ENCODE peak calls at places on chromosomes 16 and 17, in five cellular contexts. One of them, this sample, is unnamed.

GRCh38 chr16:66427871-66428681 is 981 bp downstream of the BEAN1 start:
- DNase-seq in AG09319: no peak
- DNase-seq in activated CD8-positive, alpha-beta memory T cell treated with anti-CD3 and anti-CD28 coated beads for 4 hours: no peak
- DNase-seq in CD8-positive, alpha-beta memory T cell: no peak
- DNase-seq in NCI-H460: no peak
- DNase-seq in this sample: no peak

GRCh38 chr16:10941127-10941933 is 938 bp downstream of the DEXI start:
- DNase-seq in activated CD8-positive, alpha-beta memory T cell treated with anti-CD3 and anti-CD28 coated beads for 4 hours: no peak
- DNase-seq in CD8-positive, alpha-beta memory T cell: no peak
- DNase-seq in AG09319: no peak
- DNase-seq in NCI-H460: no peak
- DNase-seq in this sample: peak; percentile 38

GRCh38 chr16:80570106-80570478 is 29.3 kb downstream of the DYNLRB2 start:
- DNase-seq in NCI-H460: no peak
- DNase-seq in activated CD8-positive, alpha-beta memory T cell treated with anti-CD3 and anti-CD28 coated beads for 4 hours: no peak
- DNase-seq in CD8-positive, alpha-beta memory T cell: no peak
- DNase-seq in AG09319: no peak
- DNase-seq in this sample: peak; percentile 52

GRCh38 chr17:75331671-75332070 is 42.4 kb upstream of the SLC25A19 start:
- DNase-seq in activated CD8-positive, alpha-beta memory T cell treated with anti-CD3 and anti-CD28 coated beads for 4 hours: no peak
- DNase-seq in NCI-H460: no peak
- DNase-seq in AG09319: no peak
- DNase-seq in CD8-positive, alpha-beta memory T cell: no peak
- DNase-seq in this sample: no peak

GRCh38 chr16:77462894-77463293 is 28.1 kb upstream of the ADAMTS18 start:
- DNase-seq in CD8-positive, alpha-beta memory T cell: no peak
- DNase-seq in NCI-H460: no peak
- DNase-seq in activated CD8-positive, alpha-beta memory T cell treated with anti-CD3 and anti-CD28 coated beads for 4 hours: no peak
- DNase-seq in AG09319: no peak
- DNase-seq in this sample: no peak

GRCh38 chr16:2455081-2455845 is 4.6 kb upstream of the TEDC2 start:
- DNase-seq in AG09319: no peak
- DNase-seq in CD8-positive, alpha-beta memory T cell: no peak
- DNase-seq in activated CD8-positive, alpha-beta memory T cell treated with anti-CD3 and anti-CD28 coated beads for 4 hours: no peak
- DNase-seq in NCI-H460: no peak
- DNase-seq in this sample: no peak

GRCh38 chr16:89918453-89919347 is at the start of gene MC1R:
- DNase-seq in AG09319: no peak
- DNase-seq in NCI-H460: no peak
- DNase-seq in activated CD8-positive, alpha-beta memory T cell treated with anti-CD3 and anti-CD28 coated beads for 4 hours: no peak
- DNase-seq in CD8-positive, alpha-beta memory T cell: no peak
- DNase-seq in this sample: peak; percentile 90

GRCh38 chr16:49441366-49441780 is 67.8 kb downstream of the C16orf78 start:
- DNase-seq in AG09319: no peak
- DNase-seq in CD8-positive, alpha-beta memory T cell: peak; percentile 80
- DNase-seq in activated CD8-positive, alpha-beta memory T cell treated with anti-CD3 and anti-CD28 coated beads for 4 hours: peak; percentile 28
- DNase-seq in NCI-H460: no peak
- DNase-seq in this sample: no peak

GRCh38 chr16:56961851-56962281 is at the start of gene CETP:
- DNase-seq in CD8-positive, alpha-beta memory T cell: no peak
- DNase-seq in NCI-H460: no peak
- DNase-seq in AG09319: no peak
- DNase-seq in activated CD8-positive, alpha-beta memory T cell treated with anti-CD3 and anti-CD28 coated beads for 4 hours: no peak
- DNase-seq in this sample: no peak

GRCh38 chr17:6061290-6061689 is 8.9 kb upstream of the WSCD1 start:
- DNase-seq in AG09319: peak; percentile 40
- DNase-seq in CD8-positive, alpha-beta memory T cell: no peak
- DNase-seq in activated CD8-positive, alpha-beta memory T cell treated with anti-CD3 and anti-CD28 coated beads for 4 hours: no peak
- DNase-seq in NCI-H460: peak; percentile 77
- DNase-seq in this sample: peak; percentile 87

GRCh38 chr17:79393358-79394038 is 217.4 kb downstream of the RBFOX3 start:
- DNase-seq in NCI-H460: peak; percentile 53
- DNase-seq in CD8-positive, alpha-beta memory T cell: peak; percentile 63
- DNase-seq in AG09319: peak; percentile 14
- DNase-seq in activated CD8-positive, alpha-beta memory T cell treated with anti-CD3 and anti-CD28 coated beads for 4 hours: peak; percentile 13
- DNase-seq in this sample: peak; percentile 66

GRCh38 chr17:65523411-65523810 is 38.0 kb downstream of the AXIN2 start:
- DNase-seq in CD8-positive, alpha-beta memory T cell: no peak
- DNase-seq in activated CD8-positive, alpha-beta memory T cell treated with anti-CD3 and anti-CD28 coated beads for 4 hours: no peak
- DNase-seq in NCI-H460: no peak
- DNase-seq in AG09319: no peak
- DNase-seq in this sample: no peak

GRCh38 chr16:4947722-4948503 is 10.2 kb upstream of the SEC14L5 start:
- DNase-seq in AG09319: no peak
- DNase-seq in CD8-positive, alpha-beta memory T cell: no peak
- DNase-seq in activated CD8-positive, alpha-beta memory T cell treated with anti-CD3 and anti-CD28 coated beads for 4 hours: no peak
- DNase-seq in NCI-H460: no peak
- DNase-seq in this sample: no peak

GRCh38 chr16:9412362-9413311 is 321.2 kb downstream of the HAPSTR1 start:
- DNase-seq in AG09319: no peak
- DNase-seq in CD8-positive, alpha-beta memory T cell: no peak
- DNase-seq in activated CD8-positive, alpha-beta memory T cell treated with anti-CD3 and anti-CD28 coated beads for 4 hours: no peak
- DNase-seq in NCI-H460: no peak
- DNase-seq in this sample: no peak

GRCh38 chr17:1484586-1485310 is 7.7 kb downstream of the MYO1C start:
- DNase-seq in CD8-positive, alpha-beta memory T cell: peak; percentile 73
- DNase-seq in NCI-H460: no peak
- DNase-seq in activated CD8-positive, alpha-beta memory T cell treated with anti-CD3 and anti-CD28 coated beads for 4 hours: peak; percentile 44
- DNase-seq in AG09319: no peak
- DNase-seq in this sample: peak; percentile 45

GRCh38 chr16:83046664-83047063 is 419.9 kb downstream of the CDH13 start:
- DNase-seq in activated CD8-positive, alpha-beta memory T cell treated with anti-CD3 and anti-CD28 coated beads for 4 hours: no peak
- DNase-seq in CD8-positive, alpha-beta memory T cell: no peak
- DNase-seq in AG09319: no peak
- DNase-seq in NCI-H460: no peak
- DNase-seq in this sample: no peak

GRCh38 chr16:11742041-11742535 is 569 bp downstream of the TXNDC11 start:
- DNase-seq in AG09319: no peak
- DNase-seq in NCI-H460: no peak
- DNase-seq in CD8-positive, alpha-beta memory T cell: peak; percentile 67
- DNase-seq in activated CD8-positive, alpha-beta memory T cell treated with anti-CD3 and anti-CD28 coated beads for 4 hours: peak; percentile 16
- DNase-seq in this sample: peak; percentile 41

GRCh38 chr17:78142113-78142861 is 3.9 kb upstream of the C17orf99 start:
- DNase-seq in AG09319: no peak
- DNase-seq in NCI-H460: no peak
- DNase-seq in CD8-positive, alpha-beta memory T cell: no peak
- DNase-seq in activated CD8-positive, alpha-beta memory T cell treated with anti-CD3 and anti-CD28 coated beads for 4 hours: no peak
- DNase-seq in this sample: peak; percentile 78

GRCh38 chr16:82634955-82635610 is 8.3 kb downstream of the CDH13 start:
- DNase-seq in NCI-H460: no peak
- DNase-seq in CD8-positive, alpha-beta memory T cell: no peak
- DNase-seq in activated CD8-positive, alpha-beta memory T cell treated with anti-CD3 and anti-CD28 coated beads for 4 hours: no peak
- DNase-seq in AG09319: no peak
- DNase-seq in this sample: no peak

GRCh38 chr16:2388875-2389433 is 40.3 kb upstream of the CCNF start:
- DNase-seq in NCI-H460: no peak
- DNase-seq in AG09319: no peak
- DNase-seq in activated CD8-positive, alpha-beta memory T cell treated with anti-CD3 and anti-CD28 coated beads for 4 hours: no peak
- DNase-seq in CD8-positive, alpha-beta memory T cell: no peak
- DNase-seq in this sample: peak; percentile 78

GRCh38 chr17:9101356-9101755 is 80.0 kb downstream of the NTN1 start:
- DNase-seq in NCI-H460: no peak
- DNase-seq in activated CD8-positive, alpha-beta memory T cell treated with anti-CD3 and anti-CD28 coated beads for 4 hours: no peak
- DNase-seq in AG09319: no peak
- DNase-seq in CD8-positive, alpha-beta memory T cell: no peak
- DNase-seq in this sample: no peak

GRCh38 chr16:4244254-4244812 is 2.5 kb upstream of the SRL start:
- DNase-seq in NCI-H460: peak; percentile 59
- DNase-seq in activated CD8-positive, alpha-beta memory T cell treated with anti-CD3 and anti-CD28 coated beads for 4 hours: no peak
- DNase-seq in AG09319: no peak
- DNase-seq in CD8-positive, alpha-beta memory T cell: no peak
- DNase-seq in this sample: peak; percentile 31

GRCh38 chr17:64003526-64004121 is 5.5 kb downstream of the PRR29 start:
- DNase-seq in AG09319: no peak
- DNase-seq in NCI-H460: no peak
- DNase-seq in activated CD8-positive, alpha-beta memory T cell treated with anti-CD3 and anti-CD28 coated beads for 4 hours: no peak
- DNase-seq in CD8-positive, alpha-beta memory T cell: no peak
- DNase-seq in this sample: no peak

GRCh38 chr17:51703364-51704341 is 443.3 kb downstream of the UTP18 start:
- DNase-seq in NCI-H460: peak; percentile 22
- DNase-seq in activated CD8-positive, alpha-beta memory T cell treated with anti-CD3 and anti-CD28 coated beads for 4 hours: no peak
- DNase-seq in CD8-positive, alpha-beta memory T cell: no peak
- DNase-seq in AG09319: no peak
- DNase-seq in this sample: peak; percentile 88

GRCh38 chr17:1460233-1460632 is 4.2 kb upstream of the CRK start:
- DNase-seq in AG09319: no peak
- DNase-seq in CD8-positive, alpha-beta memory T cell: no peak
- DNase-seq in NCI-H460: no peak
- DNase-seq in activated CD8-positive, alpha-beta memory T cell treated with anti-CD3 and anti-CD28 coated beads for 4 hours: no peak
- DNase-seq in this sample: peak; percentile 76

This sample was measured in MG63.